ENCODE peak calls at places on chromosomes 13 and 19, in four cellular contexts. X is IMR-90, J is GM12891, R is lower leg skin. V is an unnamed sample.

GRCh38 chr19:14006766-14007562 is 844 bp upstream of the RFX1 start:
- DNase-seq in X (no peak), R (peak; percentile 97), J (no peak), V (no peak)

GRCh38 chr19:47497073-47497766 is 13.2 kb upstream of the KPTN start:
- DNase-seq in X (no peak), J (no peak), R (no peak), V (no peak)

GRCh38 chr13:59643906-59644626 is 519.7 kb downstream of the DIAPH3 start:
- DNase-seq in J (no peak), R (no peak), X (no peak), V (no peak)

GRCh38 chr19:33813391-33814101 is 16.9 kb downstream of the KCTD15 start:
- DNase-seq in X (no peak), R (peak; percentile 71), J (no peak), V (no peak)

GRCh38 chr19:49870309-49870901 is 3.0 kb upstream of the PNKP start:
- DNase-seq in J (no peak), X (no peak), R (no peak), V (no peak)

GRCh38 chr19:27794444-27795042 is 1418.4 kb downstream of the UQCRFS1 start:
- DNase-seq in R (no peak), J (peak; percentile 17), X (peak; percentile 47), V (no peak)

GRCh38 chr13:46149272-46150133 is 32.5 kb downstream of the LCP1 start:
- DNase-seq in R (no peak), X (peak; percentile 12), J (no peak), V (no peak)

GRCh38 chr13:97367427-97367826 is 66.5 kb upstream of the RAP2A start:
- DNase-seq in J (no peak), X (peak; percentile 78), R (no peak), V (no peak)

GRCh38 chr19:41431426-41432386 is 4.5 kb upstream of the B3GNT8 start:
- DNase-seq in J (no peak), R (no peak), X (peak; percentile 31), V (no peak)

GRCh38 chr13:92530364-92530763 is 696.2 kb upstream of the GPC6 start:
- DNase-seq in R (no peak), J (no peak), X (peak; percentile 3), V (no peak)

GRCh38 chr19:54179921-54180452 is 7.0 kb upstream of the TMC4 start:
- DNase-seq in J (no peak), R (no peak), X (peak; percentile 60), V (no peak)

GRCh38 chr19:58350001-58350801 is 3.1 kb downstream of the A1BG start:
- DNase-seq in R (no peak), X (no peak), J (no peak), V (no peak)

GRCh38 chr13:95154441-95154886 is 146.8 kb downstream of the ABCC4 start:
- DNase-seq in R (no peak), X (no peak), J (no peak), V (no peak)

GRCh38 chr19:8209111-8209964 is at the start of gene CERS4:
- DNase-seq in X (peak; percentile 20), J (peak; percentile 95), R (peak; percentile 94), V (peak; percentile 48)

GRCh38 chr19:8204961-8205360 is 4.2 kb upstream of the CERS4 start:
- DNase-seq in X (no peak), J (no peak), R (no peak), V (no peak)

GRCh38 chr19:8208119-8208709 is 956 bp upstream of the CERS4 start:
- DNase-seq in R (no peak), J (no peak), X (no peak), V (no peak)

GRCh38 chr19:8208710-8209110 is 460 bp upstream of the CERS4 start:
- DNase-seq in R (peak; percentile 93), J (no peak), X (no peak), V (peak; percentile 30)

GRCh38 chr19:8206147-8207087 is 2.8 kb upstream of the CERS4 start:
- DNase-seq in J (no peak), R (no peak), X (no peak), V (no peak)
- TF ChIP-seq POLR2A in J (no peak), R (no peak), X (no peak), V (no peak)

GRCh38 chr19:12969292-12969988 is at the start of gene DAND5:
- DNase-seq in J (no peak), R (no peak), X (no peak), V (no peak)

GRCh38 chr19:12970070-12970820 is 869 bp downstream of the DAND5 start:
- DNase-seq in J (no peak), X (no peak), R (no peak), V (no peak)

GRCh38 chr19:12965017-12965811 is 4.2 kb upstream of the DAND5 start:
- DNase-seq in R (peak; percentile 96), X (peak; percentile 58), J (peak; percentile 84), V (peak; percentile 59)

GRCh38 chr19:12967907-12968306 is 1.5 kb upstream of the DAND5 start:
- DNase-seq in J (no peak), R (no peak), X (peak; percentile 55), V (no peak)

DNA sequence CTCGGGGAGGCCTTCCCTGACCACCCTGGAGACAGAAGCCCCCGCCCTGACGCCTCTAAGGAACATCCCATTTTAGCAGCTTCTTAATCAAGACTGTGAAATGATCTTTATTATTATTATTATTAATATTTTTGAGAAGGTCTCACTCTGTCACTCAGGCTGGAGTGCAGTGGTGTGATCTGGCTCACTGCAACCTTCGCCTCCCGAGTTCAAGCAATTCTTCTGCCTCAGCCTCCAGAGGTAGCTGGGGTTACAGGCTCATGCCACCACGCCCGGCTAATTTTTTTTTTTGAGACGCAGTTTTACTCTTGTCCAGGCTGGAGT is 3.6 kb upstream of the DAND5 start:
- DNase-seq in J (no peak), X (no peak), R (no peak), V (no peak)
- TF ChIP-seq POLR2A in J (no peak), X (no peak), R (no peak), V (no peak)

GRCh38 chr19:5895409-5895808 is 8.2 kb downstream of the NDUFA11 start:
- DNase-seq in R (no peak), X (no peak), J (no peak), V (no peak)

GRCh38 chr19:5892772-5893275 is 10.8 kb downstream of the NDUFA11 start:
- DNase-seq in X (no peak), R (no peak), J (no peak), V (no peak)

GRCh38 chr19:5894704-5895349 is 8.8 kb downstream of the NDUFA11 start:
- DNase-seq in J (no peak), X (no peak), R (no peak), V (no peak)

GRCh38 chr19:5893296-5893903 is 10.2 kb downstream of the NDUFA11 start:
- DNase-seq in X (no peak), R (no peak), J (no peak), V (no peak)

GRCh38 chr19:5893907-5894703 is 9.5 kb downstream of the NDUFA11 start:
- DNase-seq in X (no peak), R (no peak), J (no peak), V (no peak)
- TF ChIP-seq POLR2A in X (no peak), R (no peak), J (peak; percentile 44), V (no peak)

DNA sequence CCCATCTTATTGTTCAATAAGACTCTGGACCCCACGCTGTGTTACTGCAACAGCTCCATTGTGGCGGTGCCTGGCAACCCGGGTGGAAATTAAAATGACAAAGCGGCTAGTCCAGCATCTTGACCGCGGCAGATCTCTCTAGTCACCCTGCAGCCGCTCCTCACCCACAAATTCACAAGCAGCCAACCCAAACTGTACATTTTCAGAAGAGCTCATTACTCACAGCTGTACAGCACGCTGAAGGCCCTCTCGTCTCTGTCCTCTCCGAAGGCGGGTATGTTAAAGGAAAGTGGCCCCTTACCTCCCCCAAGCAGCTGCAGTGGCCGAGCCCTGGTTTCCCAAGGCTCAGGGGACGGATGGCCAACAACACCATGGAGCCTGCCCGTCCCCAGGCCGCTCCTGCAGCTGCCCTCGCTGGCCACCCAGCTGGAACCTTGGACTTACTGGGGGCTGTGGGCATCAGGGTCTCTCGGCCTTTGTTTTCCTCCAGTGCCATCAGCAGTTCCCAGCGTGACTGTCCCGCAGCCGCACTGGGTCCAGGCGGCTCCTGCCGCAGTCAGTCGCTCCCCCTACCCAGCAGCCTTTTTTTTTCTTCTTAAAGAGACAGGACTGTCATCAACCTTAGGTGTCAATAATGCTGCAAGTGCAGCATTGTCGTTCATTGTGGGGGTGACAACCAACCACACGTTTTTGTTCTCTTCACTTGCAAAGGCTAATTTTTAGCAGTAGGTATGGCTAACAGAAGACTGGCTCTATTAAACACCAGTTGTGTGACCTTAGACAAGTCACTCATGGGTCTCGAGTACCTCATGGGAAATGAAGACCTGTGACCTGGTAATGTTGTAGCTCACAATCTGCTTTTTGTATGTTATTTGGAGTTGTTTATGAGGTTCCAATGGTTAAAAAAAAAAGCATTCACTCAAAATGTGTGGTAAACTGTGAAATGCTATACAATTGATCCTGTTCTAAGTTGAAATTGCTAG is at the start of gene SACS:
- DNase-seq in J (no peak), X (peak; percentile 52), R (no peak), V (no peak)
- TF ChIP-seq POLR2A in J (no peak), X (peak; percentile 22), R (no peak), V (no peak)

DNA sequence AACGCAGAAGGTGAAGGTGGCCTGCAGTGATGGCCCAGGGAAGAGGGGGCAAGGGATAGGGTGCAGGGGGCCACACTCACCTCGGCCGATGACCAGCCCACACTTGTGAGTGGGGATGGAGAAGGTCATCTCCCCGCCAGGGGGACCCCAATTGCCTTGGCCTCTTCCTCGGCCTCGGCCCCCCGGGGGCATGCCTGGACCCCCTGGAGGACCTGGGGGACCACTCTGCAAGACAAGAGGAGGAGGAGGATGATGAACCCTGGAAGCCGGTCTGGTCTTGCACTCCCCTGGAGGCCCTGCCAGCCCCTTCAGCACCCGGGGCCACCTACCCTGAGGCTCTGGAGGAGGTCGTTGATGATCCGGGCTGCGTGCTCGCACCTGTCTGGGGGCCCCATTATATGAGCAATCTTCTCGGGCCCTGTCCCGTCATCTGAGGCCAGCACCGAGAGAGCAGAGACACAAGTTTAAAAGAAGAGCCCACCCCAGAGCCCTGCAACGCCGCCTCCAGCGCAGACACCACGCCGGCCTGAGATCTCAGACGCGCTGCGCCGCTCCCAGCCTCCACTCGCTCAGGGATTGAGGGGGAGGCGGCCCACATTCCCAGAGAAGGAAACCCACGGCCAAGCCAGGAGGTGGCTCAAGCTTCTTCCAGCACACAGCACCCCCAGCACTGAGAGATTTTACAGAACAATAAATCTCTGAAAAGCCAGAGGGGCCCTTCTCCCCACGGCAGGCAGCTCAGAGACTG is 7.8 kb downstream of the KHSRP start:
- DNase-seq in J (no peak), R (no peak), X (no peak), V (no peak)
- TF ChIP-seq POLR2A in J (no peak), R (no peak), X (no peak), V (no peak)

DNA sequence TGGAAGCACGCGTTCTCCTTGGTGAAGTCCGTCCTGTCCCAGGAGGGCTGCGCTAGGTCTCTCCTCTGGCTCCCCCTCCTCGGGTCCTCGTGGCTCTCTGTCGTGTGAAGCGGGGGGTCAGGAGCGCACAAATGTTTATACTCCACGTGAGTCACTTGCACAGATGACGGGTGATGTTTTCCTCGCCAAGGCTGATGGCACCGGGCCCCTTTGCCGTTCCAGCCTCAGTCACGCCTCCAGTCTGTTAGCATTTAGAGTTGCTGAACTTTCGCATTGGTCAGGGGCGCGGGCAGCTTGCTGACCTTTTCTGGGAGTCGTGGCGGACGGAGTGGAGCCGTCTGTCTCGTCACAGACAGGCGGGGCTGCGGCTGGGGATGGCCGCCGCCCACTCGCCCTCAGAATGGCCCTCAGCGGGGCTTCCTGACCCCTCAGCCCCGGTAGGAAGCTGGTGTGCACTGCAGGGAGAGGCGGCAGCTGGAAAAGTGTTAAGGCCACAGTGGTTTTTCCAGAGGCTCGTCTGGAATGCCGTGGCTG is 13.7 kb downstream of the KLHL26 start:
- DNase-seq in R (peak; percentile 97), J (no peak), X (peak; percentile 93), V (peak; percentile 81)
- TF ChIP-seq POLR2A in R (no peak), J (no peak), X (peak; percentile 72), V (no peak)

V was measured in tibial nerve.